ENCODE peak calls at places on chromosome 18, in seven cellular contexts. One of them, this sample, is unnamed. For H3K4me1, the result is how much of the 10 kb centered on the place peaks cover.

GRCh38 chr18:58592223-58593214 is 36.4 kb downstream of the ALPK2 start:
- DNase-seq in adrenal gland: no peak
- DNase-seq in sigmoid colon: no peak
- DNase-seq in transverse colon: no peak
- DNase-seq in heart left ventricle: no peak
- DNase-seq in esophagus squamous epithelium: no peak
- DNase-seq in tibial nerve: no peak
- DNase-seq in this sample: no peak

GRCh38 chr18:46711444-46711863 is 45.4 kb downstream of the ST8SIA5 start:
- DNase-seq in adrenal gland: peak
- DNase-seq in sigmoid colon: no peak
- DNase-seq in transverse colon: no peak
- DNase-seq in heart left ventricle: peak
- DNase-seq in esophagus squamous epithelium: no peak
- DNase-seq in tibial nerve: no peak
- DNase-seq in this sample: no peak

GRCh38 chr18:35804377-35804776 is 168.1 kb upstream of the RMP24 start:
- DNase-seq in adrenal gland: no peak
- DNase-seq in sigmoid colon: no peak
- DNase-seq in transverse colon: no peak
- DNase-seq in heart left ventricle: no peak
- DNase-seq in esophagus squamous epithelium: no peak
- DNase-seq in tibial nerve: no peak
- DNase-seq in this sample: no peak

GRCh38 chr18:23341383-23341782 is 111.7 kb upstream of the RIOK3 start:
- DNase-seq in adrenal gland: no peak
- DNase-seq in sigmoid colon: no peak
- DNase-seq in transverse colon: no peak
- DNase-seq in heart left ventricle: no peak
- DNase-seq in esophagus squamous epithelium: no peak
- DNase-seq in tibial nerve: no peak
- DNase-seq in this sample: no peak

GRCh38 chr18:48124857-48125626 is 194.6 kb upstream of the SMAD2 start:
- DNase-seq in adrenal gland: peak
- DNase-seq in sigmoid colon: no peak
- DNase-seq in transverse colon: no peak
- DNase-seq in heart left ventricle: no peak
- DNase-seq in esophagus squamous epithelium: no peak
- DNase-seq in tibial nerve: no peak
- DNase-seq in this sample: no peak

GRCh38 chr18:43571078-43571689 is 293.9 kb upstream of the SYT4 start:
- DNase-seq in adrenal gland: no peak
- DNase-seq in sigmoid colon: no peak
- DNase-seq in transverse colon: no peak
- DNase-seq in heart left ventricle: no peak
- DNase-seq in esophagus squamous epithelium: no peak
- DNase-seq in tibial nerve: no peak
- DNase-seq in this sample: no peak

GRCh38 chr18:37435996-37436395 is 129.6 kb downstream of the CELF4 start:
- DNase-seq in adrenal gland: no peak
- DNase-seq in sigmoid colon: no peak
- DNase-seq in transverse colon: no peak
- DNase-seq in heart left ventricle: no peak
- DNase-seq in esophagus squamous epithelium: no peak
- DNase-seq in tibial nerve: no peak
- DNase-seq in this sample: no peak

GRCh38 chr18:74116628-74117554 is 30.7 kb downstream of the FBXO15 start:
- DNase-seq in adrenal gland: no peak
- DNase-seq in sigmoid colon: no peak
- DNase-seq in transverse colon: peak
- DNase-seq in heart left ventricle: no peak
- DNase-seq in esophagus squamous epithelium: no peak
- DNase-seq in tibial nerve: no peak
- DNase-seq in this sample: no peak

GRCh38 chr18:58096658-58097057 is 52.6 kb downstream of the NEDD4L start:
- DNase-seq in adrenal gland: no peak
- DNase-seq in sigmoid colon: no peak
- DNase-seq in transverse colon: no peak
- DNase-seq in heart left ventricle: no peak
- DNase-seq in esophagus squamous epithelium: no peak
- DNase-seq in tibial nerve: no peak
- DNase-seq in this sample: no peak

GRCh38 chr18:77366725-77367641 is 117.3 kb downstream of the GALR1 start:
- DNase-seq in adrenal gland: peak
- DNase-seq in sigmoid colon: no peak
- DNase-seq in transverse colon: peak
- DNase-seq in heart left ventricle: no peak
- DNase-seq in esophagus squamous epithelium: no peak
- DNase-seq in tibial nerve: peak
- DNase-seq in this sample: no peak

GRCh38 chr18:34321075-34321474 is 96.4 kb upstream of the NOL4 start:
- DNase-seq in adrenal gland: no peak
- DNase-seq in sigmoid colon: no peak
- DNase-seq in transverse colon: no peak
- DNase-seq in heart left ventricle: no peak
- DNase-seq in esophagus squamous epithelium: no peak
- DNase-seq in tibial nerve: no peak
- DNase-seq in this sample: no peak

GRCh38 chr18:50687491-50687890 is 127.6 kb downstream of the MAPK4 start:
- DNase-seq in adrenal gland: no peak
- DNase-seq in sigmoid colon: peak
- DNase-seq in transverse colon: no peak
- DNase-seq in heart left ventricle: no peak
- DNase-seq in esophagus squamous epithelium: no peak
- DNase-seq in tibial nerve: no peak
- DNase-seq in this sample: no peak

GRCh38 chr18:75844102-75844604 is 416.6 kb upstream of the SMIM21 start:
- DNase-seq in adrenal gland: no peak
- DNase-seq in sigmoid colon: no peak
- DNase-seq in transverse colon: no peak
- DNase-seq in heart left ventricle: no peak
- DNase-seq in esophagus squamous epithelium: no peak
- DNase-seq in tibial nerve: no peak
- DNase-seq in this sample: no peak

GRCh38 chr18:28115149-28115550 is 61.8 kb downstream of the CDH2 start:
- DNase-seq in adrenal gland: no peak
- DNase-seq in sigmoid colon: no peak
- DNase-seq in transverse colon: no peak
- DNase-seq in heart left ventricle: no peak
- DNase-seq in esophagus squamous epithelium: no peak
- DNase-seq in tibial nerve: no peak
- DNase-seq in this sample: no peak

GRCh38 chr18:49360582-49360981 is 99.9 kb downstream of the DYM start:
- DNase-seq in adrenal gland: no peak
- DNase-seq in sigmoid colon: no peak
- DNase-seq in transverse colon: no peak
- DNase-seq in heart left ventricle: no peak
- DNase-seq in esophagus squamous epithelium: no peak
- DNase-seq in tibial nerve: no peak
- DNase-seq in this sample: no peak

GRCh38 chr18:68648191-68648590 is 66.7 kb downstream of the TMX3 start:
- DNase-seq in adrenal gland: no peak
- DNase-seq in sigmoid colon: no peak
- DNase-seq in transverse colon: no peak
- DNase-seq in heart left ventricle: no peak
- DNase-seq in esophagus squamous epithelium: no peak
- DNase-seq in tibial nerve: no peak
- DNase-seq in this sample: no peak

GRCh38 chr18:63936156-63936931 is 12.8 kb upstream of the HMSD start:
- DNase-seq in adrenal gland: peak
- DNase-seq in sigmoid colon: peak
- DNase-seq in transverse colon: peak
- DNase-seq in heart left ventricle: peak
- DNase-seq in esophagus squamous epithelium: peak
- DNase-seq in tibial nerve: peak
- DNase-seq in this sample: peak
- TF ChIP-seq POLR2A in adrenal gland: no peak
- TF ChIP-seq POLR2A in sigmoid colon: no peak
- TF ChIP-seq POLR2A in transverse colon: no peak
- TF ChIP-seq POLR2A in heart left ventricle: no peak
- TF ChIP-seq POLR2A in esophagus squamous epithelium: no peak
- TF ChIP-seq POLR2A in tibial nerve: no peak
- TF ChIP-seq POLR2A in this sample: no peak

GRCh38 chr18:55400590-55401274 is 187.3 kb downstream of the TCF4 start:
- DNase-seq in adrenal gland: no peak
- DNase-seq in sigmoid colon: no peak
- DNase-seq in transverse colon: no peak
- DNase-seq in heart left ventricle: no peak
- DNase-seq in esophagus squamous epithelium: no peak
- DNase-seq in tibial nerve: no peak
- DNase-seq in this sample: no peak
- H3K4me1 ChIP-seq in adrenal gland: under half
- H3K4me1 ChIP-seq in sigmoid colon: under half
- H3K4me1 ChIP-seq in transverse colon: under half
- H3K4me1 ChIP-seq in heart left ventricle: under half
- H3K4me1 ChIP-seq in esophagus squamous epithelium: under half
- H3K4me1 ChIP-seq in tibial nerve: under half
- H3K4me1 ChIP-seq in this sample: under half

GRCh38 chr18:5419601-5420000 is 124.1 kb upstream of the ZBTB14 start:
- DNase-seq in adrenal gland: no peak
- DNase-seq in sigmoid colon: no peak
- DNase-seq in transverse colon: no peak
- DNase-seq in heart left ventricle: no peak
- DNase-seq in esophagus squamous epithelium: no peak
- DNase-seq in tibial nerve: no peak
- DNase-seq in this sample: no peak

GRCh38 chr18:5416112-5416511 is 120.6 kb upstream of the ZBTB14 start:
- DNase-seq in adrenal gland: no peak
- DNase-seq in sigmoid colon: no peak
- DNase-seq in transverse colon: no peak
- DNase-seq in heart left ventricle: no peak
- DNase-seq in esophagus squamous epithelium: no peak
- DNase-seq in tibial nerve: no peak
- DNase-seq in this sample: no peak

GRCh38 chr18:5415665-5416064 is 120.1 kb upstream of the ZBTB14 start:
- DNase-seq in adrenal gland: no peak
- DNase-seq in sigmoid colon: no peak
- DNase-seq in transverse colon: no peak
- DNase-seq in heart left ventricle: no peak
- DNase-seq in esophagus squamous epithelium: no peak
- DNase-seq in tibial nerve: no peak
- DNase-seq in this sample: no peak

GRCh38 chr18:5418985-5419495 is 123.5 kb upstream of the ZBTB14 start:
- DNase-seq in adrenal gland: no peak
- DNase-seq in sigmoid colon: no peak
- DNase-seq in transverse colon: no peak
- DNase-seq in heart left ventricle: no peak
- DNase-seq in esophagus squamous epithelium: no peak
- DNase-seq in tibial nerve: no peak
- DNase-seq in this sample: no peak

DNA sequence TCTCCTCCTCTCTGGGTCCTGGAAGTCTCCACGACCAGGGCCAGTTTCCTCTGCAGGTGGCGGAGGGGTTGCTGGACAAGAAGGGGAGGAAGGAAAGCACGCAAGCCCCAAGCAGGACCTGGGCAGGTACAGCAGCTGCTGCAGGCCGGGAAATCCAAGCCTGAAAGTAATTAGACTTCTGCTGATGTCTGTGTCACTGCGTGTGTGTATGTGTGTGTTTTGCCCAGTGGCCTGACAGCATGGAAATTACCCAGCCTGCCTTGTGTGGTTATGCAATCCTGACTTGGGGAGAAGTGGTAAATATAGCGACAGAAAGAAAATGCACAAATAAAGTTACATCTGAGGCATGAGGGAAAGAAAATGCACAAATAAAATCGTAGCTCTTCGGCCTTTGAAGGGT is 121.8 kb upstream of the ZBTB14 start:
- DNase-seq in adrenal gland: peak
- DNase-seq in sigmoid colon: no peak
- DNase-seq in transverse colon: no peak
- DNase-seq in heart left ventricle: peak
- DNase-seq in esophagus squamous epithelium: no peak
- DNase-seq in tibial nerve: no peak
- DNase-seq in this sample: no peak
- TF ChIP-seq POLR2A in adrenal gland: no peak
- TF ChIP-seq POLR2A in sigmoid colon: no peak
- TF ChIP-seq POLR2A in transverse colon: no peak
- TF ChIP-seq POLR2A in heart left ventricle: no peak
- TF ChIP-seq POLR2A in esophagus squamous epithelium: no peak
- TF ChIP-seq POLR2A in tibial nerve: no peak
- TF ChIP-seq POLR2A in this sample: no peak

DNA sequence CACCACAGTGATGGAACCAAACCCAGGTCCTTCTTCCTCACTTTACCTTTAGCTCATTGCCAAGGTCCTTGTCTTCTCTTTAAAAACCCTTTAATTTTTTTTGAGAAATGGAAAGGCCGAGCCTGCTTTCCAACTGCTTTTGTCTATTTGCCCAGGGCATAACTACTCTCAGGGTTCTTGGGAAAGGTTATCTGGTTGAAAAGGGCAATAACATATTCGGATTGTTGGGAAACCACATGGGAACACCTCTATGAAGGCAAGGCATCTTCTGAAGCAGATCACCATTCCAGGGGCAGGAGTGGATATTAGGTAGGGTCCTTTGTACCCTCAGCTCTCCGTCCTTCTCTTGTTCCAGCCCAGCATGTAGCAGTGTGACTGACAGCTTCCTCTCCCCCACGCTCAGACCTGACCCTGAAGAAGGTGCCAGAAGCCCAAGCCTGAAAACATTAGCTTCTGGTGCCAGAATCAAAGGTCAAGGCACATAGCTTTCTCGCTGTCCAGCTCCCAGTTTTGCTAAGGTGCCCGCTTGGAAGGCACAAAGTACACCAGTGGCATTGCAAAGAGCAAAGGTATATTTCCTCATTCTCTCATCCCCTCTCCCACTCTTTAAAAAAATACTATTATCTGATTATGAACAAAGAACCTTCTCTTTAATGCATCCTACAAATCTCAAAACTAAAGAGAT is 123.2 kb upstream of the LINC00305 start:
- DNase-seq in adrenal gland: no peak
- DNase-seq in sigmoid colon: no peak
- DNase-seq in transverse colon: no peak
- DNase-seq in heart left ventricle: no peak
- DNase-seq in esophagus squamous epithelium: no peak
- DNase-seq in tibial nerve: no peak
- DNase-seq in this sample: no peak
- H3K4me1 ChIP-seq in adrenal gland: under half
- H3K4me1 ChIP-seq in sigmoid colon: under half
- H3K4me1 ChIP-seq in transverse colon: under half
- H3K4me1 ChIP-seq in heart left ventricle: under half
- H3K4me1 ChIP-seq in esophagus squamous epithelium: under half
- H3K4me1 ChIP-seq in tibial nerve: under half
- H3K4me1 ChIP-seq in this sample: under half

DNA sequence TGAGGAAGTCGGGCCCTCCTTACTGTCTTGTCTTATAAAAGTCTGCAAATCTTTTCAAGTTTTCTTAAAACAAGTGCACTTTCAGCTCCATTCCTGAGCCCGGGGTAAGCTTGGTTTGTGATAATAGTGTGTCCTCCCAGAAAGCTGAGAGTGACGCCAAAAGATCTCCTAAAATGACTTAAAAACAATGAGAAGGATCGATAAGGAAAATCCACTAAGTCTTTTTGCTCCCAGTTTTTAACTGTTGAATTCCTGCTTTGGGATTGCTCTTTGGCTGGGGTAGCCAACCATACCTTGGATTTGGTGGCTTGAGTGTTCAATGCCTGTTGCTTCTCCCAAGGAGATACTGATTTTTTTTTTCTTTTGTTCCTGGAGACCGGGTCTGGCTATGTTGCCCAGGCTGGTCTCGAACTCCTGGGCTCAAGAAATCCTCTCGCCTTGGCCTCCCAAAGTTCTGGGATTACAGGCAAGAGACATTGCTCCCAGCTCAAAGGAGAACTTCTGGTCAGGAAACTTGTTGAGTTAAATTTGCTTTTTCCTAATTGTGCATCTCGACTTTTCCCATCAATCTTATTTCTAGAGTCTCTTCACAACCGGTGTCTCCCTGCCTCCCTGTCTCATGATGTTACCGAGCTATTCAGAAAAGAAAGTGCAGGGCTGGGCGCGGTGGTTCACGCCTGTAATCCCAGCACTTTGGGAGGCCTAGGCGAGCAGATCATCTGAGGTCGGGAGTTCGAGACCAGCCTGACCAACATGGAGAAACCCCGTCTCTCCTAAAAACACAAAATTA is 3.0 kb downstream of the TGIF1 start:
- DNase-seq in adrenal gland: no peak
- DNase-seq in sigmoid colon: no peak
- DNase-seq in transverse colon: peak
- DNase-seq in heart left ventricle: no peak
- DNase-seq in esophagus squamous epithelium: no peak
- DNase-seq in tibial nerve: no peak
- DNase-seq in this sample: no peak
- TF ChIP-seq POLR2A in adrenal gland: no peak
- TF ChIP-seq POLR2A in sigmoid colon: no peak
- TF ChIP-seq POLR2A in transverse colon: no peak
- TF ChIP-seq POLR2A in heart left ventricle: no peak
- TF ChIP-seq POLR2A in esophagus squamous epithelium: no peak
- TF ChIP-seq POLR2A in tibial nerve: no peak
- TF ChIP-seq POLR2A in this sample: no peak

This sample was measured in Peyer's patch.